ENCODE peak calls at places on chromosomes 12 and 14, in six cellular contexts. N is hepatocyte, S is heart left ventricle, M is fibroblast of lung, Y is bronchial epithelial cell, V is pancreas. X is an unnamed sample. For H3K27me3, the result is how much of the 10 kb centered on the place peaks cover.

GRCh38 chr12:24045816-24046257 is 96.4 kb upstream of the SOX5 start:
- DNase-seq in N (peak), S (no peak), M (peak), Y (no peak), V (no peak), X (no peak)

GRCh38 chr12:70609203-70609602 is 28.0 kb downstream of the PTPRB start:
- DNase-seq in N (peak), S (no peak), M (peak), Y (no peak), V (no peak), X (peak)

GRCh38 chr12:10491766-10492165 is 13.9 kb upstream of the EIF2S3B start:
- DNase-seq in N (no peak), S (no peak), M (no peak), Y (no peak), V (no peak), X (no peak)

GRCh38 chr12:130009961-130010360 is 106.1 kb upstream of the TMEM132D start:
- DNase-seq in N (no peak), S (no peak), M (no peak), Y (no peak), V (no peak), X (no peak)

GRCh38 chr14:91858536-91859275 is 8.6 kb downstream of the TC2N start:
- DNase-seq in N (peak), S (no peak), M (peak), Y (peak), V (no peak), X (peak)

GRCh38 chr14:24845851-24846250 is 204.1 kb downstream of the STXBP6 start:
- DNase-seq in N (no peak), S (no peak), M (peak), Y (no peak), V (no peak), X (no peak)

GRCh38 chr14:60311417-60311816 is 62.4 kb downstream of the PPM1A start:
- DNase-seq in N (no peak), S (no peak), M (peak), Y (no peak), V (no peak), X (no peak)

GRCh38 chr14:31945701-31946100 is 131.4 kb upstream of the ARHGAP5 start:
- DNase-seq in N (peak), S (no peak), M (no peak), Y (no peak), V (no peak), X (no peak)

GRCh38 chr12:27257104-27257848 is 13.2 kb downstream of the STK38L start:
- DNase-seq in N (no peak), S (no peak), M (peak), Y (no peak), V (no peak), X (no peak)

GRCh38 chr14:99758915-99759545 is 34.2 kb upstream of the EML1 start:
- DNase-seq in N (no peak), S (no peak), M (no peak), Y (no peak), V (no peak), X (no peak)

GRCh38 chr12:80754259-80754658 is 37.5 kb downstream of the MYF5 start:
- DNase-seq in N (no peak), S (no peak), M (no peak), Y (no peak), V (no peak), X (no peak)

GRCh38 chr12:116927244-116927940 is 16.6 kb downstream of the FBXW8 start:
- DNase-seq in N (no peak), S (no peak), M (no peak), Y (no peak), V (no peak), X (peak)

GRCh38 chr14:93073833-93074769 is 41.6 kb downstream of the ITPK1 start:
- DNase-seq in N (no peak), S (peak), M (peak), Y (peak), V (no peak), X (no peak)

GRCh38 chr14:71231521-71232393 is 324.5 kb downstream of the PCNX1 start:
- DNase-seq in N (no peak), S (no peak), M (no peak), Y (no peak), V (no peak), X (peak)

GRCh38 chr12:62764251-62764650 is 170.7 kb downstream of the PPM1H start:
- DNase-seq in N (no peak), S (no peak), M (no peak), Y (no peak), V (no peak), X (no peak)

GRCh38 chr12:12599750-12600643 is 11.7 kb upstream of the CREBL2 start:
- DNase-seq in N (no peak), S (no peak), M (peak), Y (no peak), V (no peak), X (no peak)

GRCh38 chr12:80419660-80420059 is 24.4 kb upstream of the PTPRQ start:
- DNase-seq in N (no peak), S (no peak), M (peak), Y (no peak), V (no peak), X (no peak)

GRCh38 chr14:37343307-37344094 is 145.8 kb downstream of the MIPOL1 start:
- DNase-seq in N (no peak), S (no peak), M (peak), Y (no peak), V (no peak), X (no peak)

DNA sequence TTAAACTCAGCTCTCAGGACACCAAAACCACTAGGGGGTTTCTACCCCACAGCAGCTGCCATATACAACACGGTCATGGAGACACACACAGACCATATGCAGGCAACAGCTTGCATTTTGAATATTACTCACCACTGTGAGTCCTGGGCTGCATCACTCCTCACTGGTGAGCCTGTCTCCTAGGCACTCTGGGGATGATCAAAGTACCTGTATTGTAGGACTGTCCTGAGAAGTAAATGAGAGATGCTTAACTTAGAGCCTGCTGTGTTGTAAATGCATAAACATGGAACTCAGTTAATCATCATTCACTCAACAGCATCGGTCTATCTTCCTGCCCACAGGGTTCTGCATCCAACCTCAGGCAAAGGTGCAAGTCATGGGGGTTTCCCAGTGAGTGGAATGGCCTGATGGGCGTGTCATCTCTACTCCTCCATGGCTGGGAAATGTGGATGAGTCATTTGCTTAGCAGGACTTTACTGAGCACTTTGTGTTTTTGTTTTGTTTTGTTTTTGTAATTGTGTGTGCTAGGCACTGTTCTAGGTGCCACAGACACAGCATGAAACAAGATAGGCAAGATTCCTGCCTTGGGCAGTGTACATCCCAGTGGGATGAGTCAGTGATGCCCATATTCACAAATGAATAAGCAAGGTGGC is 1141.2 kb upstream of the TMEM132C start:
- DNase-seq in N (peak), S (no peak), M (peak), Y (peak), V (no peak), X (peak)
- TF ChIP-seq CTCF in N (no peak), S (no peak), M (no peak), Y (peak), V (no peak), X (no peak)

DNA sequence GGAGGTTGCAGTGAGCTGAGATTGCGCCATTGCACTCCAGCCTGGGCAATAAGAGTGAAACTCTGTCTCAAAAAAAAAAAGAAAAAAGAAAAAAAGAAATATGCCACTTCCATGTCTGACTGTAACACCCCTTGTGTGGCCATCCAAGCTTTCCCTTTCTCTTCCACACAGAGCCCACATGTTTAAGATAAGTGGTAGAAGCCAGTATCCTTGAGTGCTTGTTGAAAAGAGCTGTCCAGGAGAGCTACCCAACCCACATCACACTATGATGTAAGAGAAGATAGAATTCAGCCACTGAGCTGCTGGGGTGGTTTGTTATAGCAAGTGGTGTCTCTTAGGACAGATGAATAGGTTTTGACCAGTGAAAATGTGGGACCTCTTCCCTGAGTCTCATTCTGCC is 82.1 kb downstream of the ZNF664 start:
- DNase-seq in N (no peak), S (no peak), M (no peak), Y (no peak), V (no peak), X (no peak)
- H3K27me3 ChIP-seq in N (under half), S (under half), M (under half), Y (under half), V (under half), X (under half)

GRCh38 chr14:98350213-98350612 is 921.8 kb downstream of the BCL11B start:
- DNase-seq in N (no peak), S (no peak), M (no peak), Y (peak), V (no peak), X (no peak)
- H3K4me3 ChIP-seq in N (no peak), S (no peak), M (no peak), Y (no peak), V (no peak), X (no peak)

DNA sequence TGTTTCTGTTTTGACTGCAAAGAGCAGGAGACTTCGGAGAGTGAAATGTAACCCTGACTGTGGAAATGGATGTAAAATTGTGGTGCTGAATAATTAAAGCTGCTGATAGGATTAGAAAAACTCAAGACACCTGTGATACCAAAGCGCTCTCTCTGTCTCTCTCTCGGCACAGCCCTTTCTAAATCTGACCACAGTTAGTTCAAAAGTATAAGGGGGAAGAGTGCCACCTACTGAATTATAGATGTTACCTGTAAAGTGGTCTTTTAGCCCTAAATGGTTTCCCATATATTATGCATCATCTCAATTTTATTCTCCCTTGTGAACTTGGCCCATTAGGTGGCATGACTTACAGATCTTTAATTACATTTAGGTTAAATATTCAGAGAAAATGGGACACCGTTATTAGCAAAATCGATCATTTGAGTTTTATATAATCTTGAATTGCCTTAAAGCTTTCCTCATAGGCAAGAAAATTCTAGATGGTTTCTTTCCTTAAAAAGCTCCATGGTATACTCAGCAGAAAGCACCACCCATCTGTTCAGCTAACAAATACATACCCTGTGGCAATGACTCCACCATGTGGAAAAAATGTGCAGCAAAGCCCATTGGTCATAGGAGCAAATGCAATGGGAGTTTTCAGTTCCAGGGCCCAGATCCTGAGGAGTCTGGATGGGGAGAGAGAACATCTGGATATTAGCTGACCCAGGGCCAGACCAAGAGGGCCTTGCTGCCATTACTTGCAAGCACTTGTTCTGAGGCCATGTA is 18.1 kb downstream of the RFC5 start:
- DNase-seq in N (peak), S (no peak), M (peak), Y (peak), V (no peak), X (peak)
- TF ChIP-seq CTCF in N (peak), S (peak), M (peak), Y (peak), V (peak), X (peak)

GRCh38 chr14:21514341-21514740 is 3.2 kb upstream of the METTL3 start:
- DNase-seq in N (no peak), S (no peak), M (no peak), Y (no peak), V (no peak), X (no peak)
- H3K27me3 ChIP-seq in N (under half), S (under half), M (under half), Y (under half), V (under half), X (under half)

GRCh38 chr12:85833558-85833957 is 2.7 kb downstream of the RASSF9 start:
- DNase-seq in N (no peak), S (no peak), M (no peak), Y (no peak), V (no peak), X (no peak)

GRCh38 chr12:85835417-85835809 is 796 bp downstream of the RASSF9 start:
- DNase-seq in N (no peak), S (no peak), M (peak), Y (peak), V (no peak), X (no peak)

GRCh38 chr12:85836716-85837100 is 499 bp upstream of the RASSF9 start:
- DNase-seq in N (no peak), S (no peak), M (no peak), Y (no peak), V (no peak), X (peak)

GRCh38 chr12:85834378-85834777 is 1.8 kb downstream of the RASSF9 start:
- DNase-seq in N (no peak), S (no peak), M (no peak), Y (no peak), V (no peak), X (no peak)

GRCh38 chr12:85835810-85836715 is at the start of gene RASSF9:
- DNase-seq in N (peak), S (peak), M (peak), Y (peak), V (no peak), X (peak)
- H3K4me3 ChIP-seq in N (peak), S (peak), M (peak), Y (peak), V (peak), X (peak)

X was measured in endodermal cell.